ENCODE peak calls at places on chromosomes 5 and 9, in eight cellular contexts. F, C, D, T, X, Q, S and L are unnamed samples.

GRCh38 chr9:133403766-133404439 is 13.9 kb downstream of the REXO4 start:
- DNase-seq in C (no peak), D (peak), X (peak), Q (no peak), F (no peak), T (peak), S (peak), L (no peak)

GRCh38 chr5:163612358-163613149 is 107.1 kb downstream of the MAT2B start:
- DNase-seq in T (no peak), D (no peak), X (no peak), S (no peak), Q (no peak), F (no peak), C (no peak), L (no peak)

GRCh38 chr5:139272471-139273321 is 20.8 kb upstream of the MATR3 start:
- DNase-seq in T (peak), S (peak), D (no peak), C (no peak), X (no peak), F (no peak), Q (peak), L (no peak)

GRCh38 chr5:112174959-112175594 is 244.0 kb downstream of the EPB41L4A start:
- DNase-seq in C (no peak), T (peak), X (peak), Q (peak), F (peak), S (peak), D (peak), L (no peak)

GRCh38 chr5:109479260-109479860 is 69.6 kb upstream of the PJA2 start:
- DNase-seq in F (no peak), D (no peak), Q (peak), C (no peak), T (peak), X (peak), S (no peak), L (no peak)

GRCh38 chr5:169581580-169582227 is 1.9 kb upstream of the SPDL1 start:
- DNase-seq in C (peak), S (peak), F (peak), Q (peak), D (peak), T (peak), X (peak), L (no peak)

GRCh38 chr5:179786861-179787260 is 6.9 kb upstream of the LTC4S start:
- DNase-seq in F (no peak), D (no peak), Q (no peak), X (no peak), S (no peak), C (no peak), T (no peak), L (no peak)

GRCh38 chr5:139131062-139131856 is 66.9 kb downstream of the SIL1 start:
- DNase-seq in S (no peak), Q (no peak), F (no peak), T (no peak), C (no peak), X (no peak), D (no peak), L (no peak)

GRCh38 chr9:33140406-33141360 is 26.5 kb downstream of the B4GALT1 start:
- DNase-seq in Q (no peak), C (no peak), T (no peak), F (no peak), S (no peak), D (no peak), X (no peak), L (no peak)

GRCh38 chr5:153907170-153907775 is 131.4 kb downstream of the FAM114A2 start:
- DNase-seq in T (no peak), X (no peak), F (no peak), C (no peak), S (no peak), D (no peak), Q (no peak), L (no peak)

GRCh38 chr5:127586371-127586770 is 62.5 kb upstream of the CTXN3 start:
- DNase-seq in D (no peak), C (no peak), X (no peak), S (no peak), F (no peak), Q (no peak), T (peak), L (no peak)

GRCh38 chr9:128106940-128107259 is 20.6 kb downstream of the PTGES2 start:
- DNase-seq in X (no peak), D (no peak), C (no peak), T (no peak), Q (no peak), S (no peak), F (no peak), L (no peak)

GRCh38 chr5:109347252-109347888 is 62.4 kb downstream of the PJA2 start:
- DNase-seq in D (no peak), X (no peak), Q (no peak), T (no peak), C (no peak), S (no peak), F (no peak), L (no peak)

GRCh38 chr5:143933434-143933833 is 121.5 kb downstream of the HMHB1 start:
- DNase-seq in D (peak), X (peak), F (no peak), S (no peak), T (no peak), C (no peak), Q (no peak), L (no peak)

GRCh38 chr5:151042453-151043093 is 22.2 kb downstream of the GPX3 start:
- DNase-seq in X (no peak), T (no peak), F (no peak), S (no peak), C (no peak), Q (no peak), D (no peak), L (no peak)

GRCh38 chr5:68068204-68068603 is 147.4 kb upstream of the PIK3R1 start:
- DNase-seq in D (no peak), S (no peak), C (no peak), X (no peak), Q (no peak), T (no peak), F (no peak), L (no peak)

GRCh38 chr9:84397822-84398221 is 57.3 kb upstream of the SLC28A3 start:
- DNase-seq in C (peak), X (no peak), T (no peak), S (no peak), F (peak), D (no peak), Q (no peak), L (peak)

GRCh38 chr9:114459464-114459863 is 45.8 kb downstream of the WHRN start:
- DNase-seq in C (no peak), D (no peak), X (no peak), Q (no peak), S (no peak), F (no peak), T (no peak), L (no peak)

GRCh38 chr9:131744171-131744714 is 4.4 kb upstream of the RAPGEF1 start:
- DNase-seq in T (no peak), S (peak), F (no peak), D (peak), X (no peak), C (no peak), Q (no peak), L (no peak)

GRCh38 chr5:78512440-78512839 is 136.1 kb downstream of the LHFPL2 start:
- DNase-seq in D (no peak), S (no peak), F (no peak), Q (no peak), C (no peak), T (no peak), X (no peak), L (no peak)

GRCh38 chr9:21031091-21031817 is at the start of gene HACD4:
- DNase-seq in X (peak), D (peak), S (peak), F (no peak), Q (peak), T (no peak), C (no peak), L (no peak)